ENCODE peak calls at places on chromosomes 6 and 20, in five cellular contexts. One of them, this sample, is unnamed.

GRCh38 chr20:1800180-1800579 is 95.0 kb upstream of the SIRPA start:
- DNase-seq in heart right ventricle: no peak
- DNase-seq in thyroid gland: no peak
- DNase-seq in brain microvascular endothelial cell: no peak
- DNase-seq in K562: no peak
- DNase-seq in this sample: no peak

GRCh38 chr20:12535770-12536169 is 473.0 kb upstream of the SPTLC3 start:
- DNase-seq in thyroid gland: no peak
- DNase-seq in heart right ventricle: no peak
- DNase-seq in brain microvascular endothelial cell: no peak
- DNase-seq in K562: no peak
- DNase-seq in this sample: no peak

GRCh38 chr20:13644010-13644409 is 5.3 kb upstream of the TASP1 start:
- DNase-seq in brain microvascular endothelial cell: no peak
- DNase-seq in heart right ventricle: no peak
- DNase-seq in K562: no peak
- DNase-seq in thyroid gland: no peak
- DNase-seq in this sample: no peak

GRCh38 chr20:62386383-62387218 is at the start of gene RPS21:
- DNase-seq in brain microvascular endothelial cell: peak; percentile 80
- DNase-seq in K562: peak; percentile 91
- DNase-seq in thyroid gland: peak; percentile 92
- DNase-seq in heart right ventricle: peak; percentile 93
- DNase-seq in this sample: peak; percentile 56

GRCh38 chr20:49964964-49965780 is 17.6 kb upstream of the SNAI1 start:
- DNase-seq in K562: peak; percentile 86
- DNase-seq in heart right ventricle: no peak
- DNase-seq in thyroid gland: no peak
- DNase-seq in brain microvascular endothelial cell: peak; percentile 45
- DNase-seq in this sample: no peak

GRCh38 chr6:134590449-134590848 is 272.5 kb upstream of the SGK1 start:
- DNase-seq in thyroid gland: no peak
- DNase-seq in K562: no peak
- DNase-seq in brain microvascular endothelial cell: peak; percentile 57
- DNase-seq in heart right ventricle: no peak
- DNase-seq in this sample: no peak

GRCh38 chr6:37017606-37018005 is 12.2 kb downstream of the FGD2 start:
- DNase-seq in thyroid gland: no peak
- DNase-seq in heart right ventricle: no peak
- DNase-seq in brain microvascular endothelial cell: no peak
- DNase-seq in K562: no peak
- DNase-seq in this sample: no peak

GRCh38 chr6:143110996-143111395 is 50.3 kb downstream of the AIG1 start:
- DNase-seq in heart right ventricle: no peak
- DNase-seq in brain microvascular endothelial cell: no peak
- DNase-seq in thyroid gland: no peak
- DNase-seq in K562: no peak
- DNase-seq in this sample: no peak

GRCh38 chr6:31354248-31354647 is 2.7 kb downstream of the HLA-B start:
- DNase-seq in brain microvascular endothelial cell: no peak
- DNase-seq in K562: no peak
- DNase-seq in heart right ventricle: no peak
- DNase-seq in thyroid gland: no peak
- DNase-seq in this sample: no peak

GRCh38 chr20:7695622-7696021 is 244.6 kb downstream of the HAO1 start:
- DNase-seq in K562: no peak
- DNase-seq in thyroid gland: no peak
- DNase-seq in brain microvascular endothelial cell: peak; percentile 59
- DNase-seq in heart right ventricle: no peak
- DNase-seq in this sample: no peak

GRCh38 chr6:159983641-159984080 is 14.8 kb downstream of the IGF2R start:
- DNase-seq in thyroid gland: no peak
- DNase-seq in K562: no peak
- DNase-seq in heart right ventricle: no peak
- DNase-seq in brain microvascular endothelial cell: peak; percentile 55
- DNase-seq in this sample: no peak

GRCh38 chr6:23180504-23181293 is 611.3 kb downstream of the HDGFL1 start:
- DNase-seq in brain microvascular endothelial cell: peak; percentile 59
- DNase-seq in K562: no peak
- DNase-seq in thyroid gland: peak; percentile 83
- DNase-seq in heart right ventricle: peak; percentile 82
- DNase-seq in this sample: peak; percentile 78

GRCh38 chr6:39776581-39776980 is 15.6 kb upstream of the DAAM2 start:
- DNase-seq in brain microvascular endothelial cell: no peak
- DNase-seq in thyroid gland: no peak
- DNase-seq in K562: no peak
- DNase-seq in heart right ventricle: no peak
- DNase-seq in this sample: no peak

GRCh38 chr6:33191383-33192104 is 723 bp downstream of the COL11A2 start:
- DNase-seq in thyroid gland: peak; percentile 96
- DNase-seq in K562: no peak
- DNase-seq in brain microvascular endothelial cell: no peak
- DNase-seq in heart right ventricle: no peak
- DNase-seq in this sample: no peak

GRCh38 chr6:127100510-127101140 is 17.8 kb upstream of the RSPO3 start:
- DNase-seq in brain microvascular endothelial cell: no peak
- DNase-seq in heart right ventricle: no peak
- DNase-seq in thyroid gland: no peak
- DNase-seq in K562: no peak
- DNase-seq in this sample: no peak

GRCh38 chr6:136737343-136738177 is 54.7 kb downstream of the MAP3K5 start:
- DNase-seq in brain microvascular endothelial cell: no peak
- DNase-seq in thyroid gland: no peak
- DNase-seq in heart right ventricle: no peak
- DNase-seq in K562: peak; percentile 55
- DNase-seq in this sample: no peak

DNA sequence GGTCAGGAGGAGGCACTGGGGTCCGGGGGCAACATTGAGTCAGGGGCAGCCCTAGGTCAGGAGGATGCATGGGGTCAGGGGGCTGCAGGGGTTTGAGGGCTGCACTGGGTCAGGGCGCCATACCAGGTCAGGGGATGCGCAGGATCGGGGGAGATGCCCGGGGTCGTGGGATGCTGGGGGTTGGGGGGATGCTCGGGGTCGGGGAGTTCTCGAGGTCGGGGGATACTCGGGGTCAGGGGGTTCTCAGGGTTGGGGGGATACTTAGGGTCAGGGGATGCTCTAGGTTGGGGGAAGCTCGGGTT is 749 bp upstream of the EXOC2 start:
- DNase-seq in K562: no peak
- DNase-seq in brain microvascular endothelial cell: no peak
- DNase-seq in heart right ventricle: no peak
- DNase-seq in thyroid gland: no peak
- DNase-seq in this sample: no peak
- H3K4me3 ChIP-seq in K562: peak overlapping the region; percentile 88
- H3K4me3 ChIP-seq in brain microvascular endothelial cell: peak overlapping the region; percentile 86
- H3K4me3 ChIP-seq in heart right ventricle: peak overlapping the region; percentile 96
- H3K4me3 ChIP-seq in thyroid gland: no peak overlapping the region
- H3K4me3 ChIP-seq in this sample: peak overlapping the region; percentile 76

GRCh38 chr6:157761926-157762325 is 61.1 kb upstream of the SNX9 start:
- DNase-seq in heart right ventricle: no peak
- DNase-seq in brain microvascular endothelial cell: no peak
- DNase-seq in thyroid gland: no peak
- DNase-seq in K562: no peak
- DNase-seq in this sample: no peak

GRCh38 chr6:157763129-157763893 is 59.7 kb upstream of the SNX9 start:
- DNase-seq in K562: peak; percentile 94
- DNase-seq in thyroid gland: peak; percentile 100
- DNase-seq in heart right ventricle: peak; percentile 53
- DNase-seq in brain microvascular endothelial cell: peak; percentile 72
- DNase-seq in this sample: peak; percentile 86

GRCh38 chr6:157761331-157761921 is 61.6 kb upstream of the SNX9 start:
- DNase-seq in thyroid gland: no peak
- DNase-seq in heart right ventricle: no peak
- DNase-seq in brain microvascular endothelial cell: peak; percentile 68
- DNase-seq in K562: no peak
- DNase-seq in this sample: peak; percentile 58

GRCh38 chr6:157763894-157764345 is 59.1 kb upstream of the SNX9 start:
- DNase-seq in heart right ventricle: no peak
- DNase-seq in brain microvascular endothelial cell: no peak
- DNase-seq in thyroid gland: no peak
- DNase-seq in K562: no peak
- DNase-seq in this sample: no peak

DNA sequence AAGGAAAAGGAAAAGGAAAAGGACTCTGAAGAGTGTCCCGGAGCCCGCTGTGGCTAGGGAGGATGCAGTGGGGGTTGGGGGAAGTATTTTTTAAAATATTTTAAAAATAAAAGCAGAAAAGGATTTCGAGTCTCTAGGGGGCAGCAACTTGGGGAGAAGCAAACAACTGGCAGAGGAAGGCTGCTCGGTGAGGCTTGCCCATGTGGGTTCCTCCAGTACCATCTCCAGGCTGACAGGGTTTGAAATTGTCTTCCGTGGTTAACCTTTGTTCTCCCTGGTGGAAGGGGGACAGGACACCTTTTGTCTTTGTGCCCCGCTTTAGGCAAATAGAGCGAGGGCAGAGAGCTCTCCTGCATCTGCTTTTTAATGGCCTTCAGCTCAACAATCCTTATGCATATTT is 60.4 kb upstream of the SNX9 start:
- DNase-seq in K562: peak; percentile 54
- DNase-seq in thyroid gland: no peak
- DNase-seq in heart right ventricle: no peak
- DNase-seq in brain microvascular endothelial cell: no peak
- DNase-seq in this sample: no peak
- TF ChIP-seq CTCF in K562: peak; percentile 54
- TF ChIP-seq CTCF in thyroid gland: no peak
- TF ChIP-seq CTCF in heart right ventricle: no peak
- TF ChIP-seq CTCF in brain microvascular endothelial cell: peak; percentile 40
- TF ChIP-seq CTCF in this sample: peak; percentile 17

DNA sequence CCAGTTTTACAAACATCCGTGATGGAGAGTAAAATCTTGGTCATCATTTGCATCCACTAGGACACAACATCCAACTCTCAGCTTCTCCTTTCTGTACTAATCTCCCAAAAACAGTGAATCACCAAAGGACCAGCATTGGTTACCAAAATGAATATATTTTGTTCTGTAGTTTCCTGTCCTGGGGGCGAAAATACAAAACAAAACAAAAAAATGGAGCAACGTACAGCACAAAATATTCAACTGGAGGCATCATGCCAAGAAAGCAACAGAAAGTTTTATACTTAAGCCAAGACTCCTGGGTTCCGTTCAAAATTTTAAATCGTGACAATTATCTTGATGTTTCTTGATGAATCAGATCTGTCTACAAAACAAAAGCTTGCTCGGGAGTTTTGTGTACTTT is 126.6 kb upstream of the CCDC28A start:
- DNase-seq in brain microvascular endothelial cell: peak; percentile 12
- DNase-seq in heart right ventricle: no peak
- DNase-seq in thyroid gland: no peak
- DNase-seq in K562: no peak
- DNase-seq in this sample: no peak
- H3K4me3 ChIP-seq in brain microvascular endothelial cell: no peak overlapping the region
- H3K4me3 ChIP-seq in heart right ventricle: no peak overlapping the region
- H3K4me3 ChIP-seq in thyroid gland: no peak overlapping the region
- H3K4me3 ChIP-seq in K562: no peak overlapping the region
- H3K4me3 ChIP-seq in this sample: no peak overlapping the region

DNA sequence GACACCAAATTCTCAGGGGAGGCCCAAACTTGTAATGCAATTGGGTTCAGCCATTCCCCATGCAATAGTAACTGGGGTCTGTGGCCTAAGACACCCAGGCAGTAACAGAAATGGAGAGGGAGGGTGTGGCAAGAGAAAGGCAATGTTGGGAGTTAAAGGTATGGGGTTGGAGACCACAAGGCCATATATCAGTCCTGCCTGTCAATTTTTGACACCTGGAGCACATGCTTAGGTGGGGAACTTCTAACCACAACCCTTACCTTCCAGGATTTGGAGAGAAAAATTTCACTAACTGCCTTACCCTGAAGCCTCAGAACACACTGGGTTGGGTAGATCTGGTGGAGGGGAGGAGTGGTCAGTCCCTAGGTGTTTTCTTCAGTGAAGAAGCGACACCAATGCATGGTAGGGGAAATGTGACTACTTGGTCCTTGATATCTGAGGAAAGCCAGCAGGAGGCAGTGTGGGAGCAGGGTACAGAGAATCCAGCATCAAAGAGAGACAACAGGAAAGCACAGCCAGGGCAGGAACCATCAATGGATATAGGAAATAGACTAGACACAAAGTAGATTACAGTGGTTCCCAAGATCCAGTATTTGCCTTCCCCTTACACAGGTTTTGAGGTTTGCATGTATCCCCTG is 6.8 kb upstream of the USP49 start:
- DNase-seq in K562: peak; percentile 58
- DNase-seq in brain microvascular endothelial cell: no peak
- DNase-seq in heart right ventricle: peak; percentile 10
- DNase-seq in thyroid gland: peak; percentile 13
- DNase-seq in this sample: no peak
- TF ChIP-seq CTCF in K562: peak; percentile 96
- TF ChIP-seq CTCF in brain microvascular endothelial cell: peak; percentile 58
- TF ChIP-seq CTCF in heart right ventricle: peak; percentile 23
- TF ChIP-seq CTCF in thyroid gland: no peak
- TF ChIP-seq CTCF in this sample: peak; percentile 29

GRCh38 chr6:15665237-15665636 is 2.4 kb upstream of the DTNBP1 start:
- DNase-seq in K562: no peak
- DNase-seq in heart right ventricle: no peak
- DNase-seq in brain microvascular endothelial cell: no peak
- DNase-seq in thyroid gland: no peak
- DNase-seq in this sample: no peak

GRCh38 chr6:15659181-15659580 is 3.6 kb downstream of the DTNBP1 start:
- DNase-seq in K562: no peak
- DNase-seq in thyroid gland: no peak
- DNase-seq in brain microvascular endothelial cell: no peak
- DNase-seq in heart right ventricle: no peak
- DNase-seq in this sample: no peak

GRCh38 chr6:15662246-15663056 is at the start of gene DTNBP1:
- DNase-seq in thyroid gland: peak; percentile 85
- DNase-seq in brain microvascular endothelial cell: peak; percentile 2
- DNase-seq in K562: peak; percentile 88
- DNase-seq in heart right ventricle: peak; percentile 85
- DNase-seq in this sample: no peak

GRCh38 chr6:15663057-15663638 is 320 bp upstream of the DTNBP1 start:
- DNase-seq in heart right ventricle: no peak
- DNase-seq in K562: peak; percentile 99
- DNase-seq in thyroid gland: no peak
- DNase-seq in brain microvascular endothelial cell: peak; percentile 28
- DNase-seq in this sample: peak; percentile 7

DNA sequence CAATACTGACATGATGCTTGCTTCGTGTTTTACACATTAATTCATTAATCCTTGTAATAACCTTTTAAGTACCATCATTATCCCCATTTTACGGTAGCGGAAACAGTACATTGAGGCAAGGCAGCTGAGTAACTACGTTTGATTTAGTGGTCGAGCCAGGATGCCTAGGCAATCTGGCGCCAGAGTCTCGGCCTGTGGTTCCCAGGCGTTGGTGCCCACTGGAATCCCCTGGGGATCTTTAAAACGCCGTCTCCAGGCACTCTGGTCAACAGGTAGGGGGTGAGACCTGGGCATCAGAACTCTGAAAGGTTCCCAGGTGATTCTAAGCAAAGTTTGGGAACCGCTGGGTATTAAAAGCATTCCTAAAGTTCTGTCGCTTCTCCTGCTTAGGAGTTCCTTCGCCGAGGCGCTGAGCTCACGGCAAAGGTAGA is 998 bp downstream of the DTNBP1 start:
- DNase-seq in thyroid gland: no peak
- DNase-seq in brain microvascular endothelial cell: no peak
- DNase-seq in heart right ventricle: no peak
- DNase-seq in K562: no peak
- DNase-seq in this sample: no peak
- H3K4me3 ChIP-seq in thyroid gland: peak overlapping the region; percentile 72
- H3K4me3 ChIP-seq in brain microvascular endothelial cell: peak overlapping the region; percentile 77
- H3K4me3 ChIP-seq in heart right ventricle: peak overlapping the region; percentile 99
- H3K4me3 ChIP-seq in K562: peak overlapping the region; percentile 73
- H3K4me3 ChIP-seq in this sample: peak overlapping the region; percentile 71

GRCh38 chr6:63963756-63964315 is 328.2 kb downstream of the PHF3 start:
- DNase-seq in heart right ventricle: no peak
- DNase-seq in K562: no peak
- DNase-seq in thyroid gland: no peak
- DNase-seq in brain microvascular endothelial cell: no peak
- DNase-seq in this sample: no peak
- TF ChIP-seq CTCF in heart right ventricle: no peak
- TF ChIP-seq CTCF in K562: no peak
- TF ChIP-seq CTCF in thyroid gland: no peak
- TF ChIP-seq CTCF in brain microvascular endothelial cell: no peak
- TF ChIP-seq CTCF in this sample: no peak